ENCODE peak calls at places on chromosomes 13 and 19, in five cellular contexts. One of them, this sample, is unnamed.

GRCh38 chr19:18427752-18428131 is 8.5 kb downstream of the SSBP4 start:
- DNase-seq in GM12891: no peak
- DNase-seq in kidney epithelial cell: no peak
- DNase-seq in ACHN: no peak
- DNase-seq in fibroblast of mammary gland: no peak
- DNase-seq in this sample: no peak

GRCh38 chr13:104831823-104832222 is 1703.6 kb downstream of the EFNB2 start:
- DNase-seq in GM12891: no peak
- DNase-seq in kidney epithelial cell: no peak
- DNase-seq in ACHN: no peak
- DNase-seq in fibroblast of mammary gland: no peak
- DNase-seq in this sample: no peak

GRCh38 chr13:93450761-93451160 is 224.2 kb downstream of the GPC6 start:
- DNase-seq in GM12891: no peak
- DNase-seq in kidney epithelial cell: no peak
- DNase-seq in ACHN: no peak
- DNase-seq in fibroblast of mammary gland: no peak
- DNase-seq in this sample: no peak

GRCh38 chr13:71789952-71790351 is 77.1 kb downstream of the DACH1 start:
- DNase-seq in GM12891: no peak
- DNase-seq in kidney epithelial cell: no peak
- DNase-seq in ACHN: no peak
- DNase-seq in fibroblast of mammary gland: no peak
- DNase-seq in this sample: peak; percentile 10

GRCh38 chr19:17580470-17581000 is 25.1 kb downstream of the COLGALT1 start:
- DNase-seq in GM12891: no peak
- DNase-seq in kidney epithelial cell: no peak
- DNase-seq in ACHN: no peak
- DNase-seq in fibroblast of mammary gland: no peak
- DNase-seq in this sample: no peak

GRCh38 chr13:114079601-114080536 is 52.6 kb downstream of the RASA3 start:
- DNase-seq in GM12891: no peak
- DNase-seq in kidney epithelial cell: no peak
- DNase-seq in ACHN: no peak
- DNase-seq in fibroblast of mammary gland: no peak
- DNase-seq in this sample: no peak

GRCh38 chr13:112750570-112750969 is 60.7 kb downstream of the ATP11A start:
- DNase-seq in GM12891: no peak
- DNase-seq in kidney epithelial cell: no peak
- DNase-seq in ACHN: no peak
- DNase-seq in fibroblast of mammary gland: no peak
- DNase-seq in this sample: no peak

GRCh38 chr19:44803442-44804428 is 5.2 kb upstream of the BCAM start:
- DNase-seq in GM12891: no peak
- DNase-seq in kidney epithelial cell: no peak
- DNase-seq in ACHN: no peak
- DNase-seq in fibroblast of mammary gland: no peak
- DNase-seq in this sample: no peak

GRCh38 chr13:109381546-109382180 is 404.7 kb downstream of the IRS2 start:
- DNase-seq in GM12891: no peak
- DNase-seq in kidney epithelial cell: peak; percentile 39
- DNase-seq in ACHN: no peak
- DNase-seq in fibroblast of mammary gland: peak; percentile 74
- DNase-seq in this sample: peak; percentile 83

GRCh38 chr19:2600914-2601870 is 101.3 kb downstream of the GNG7 start:
- DNase-seq in GM12891: no peak
- DNase-seq in kidney epithelial cell: no peak
- DNase-seq in ACHN: no peak
- DNase-seq in fibroblast of mammary gland: no peak
- DNase-seq in this sample: no peak

GRCh38 chr19:19504754-19505668 is 10.3 kb downstream of the TSSK6 start:
- DNase-seq in GM12891: no peak
- DNase-seq in kidney epithelial cell: no peak
- DNase-seq in ACHN: no peak
- DNase-seq in fibroblast of mammary gland: no peak
- DNase-seq in this sample: no peak

GRCh38 chr19:3963458-3964255 is 7.2 kb downstream of the DAPK3 start:
- DNase-seq in GM12891: no peak
- DNase-seq in kidney epithelial cell: no peak
- DNase-seq in ACHN: no peak
- DNase-seq in fibroblast of mammary gland: no peak
- DNase-seq in this sample: no peak

GRCh38 chr13:90675129-90675528 is 672.4 kb upstream of the MIR17HG start:
- DNase-seq in GM12891: no peak
- DNase-seq in kidney epithelial cell: no peak
- DNase-seq in ACHN: no peak
- DNase-seq in fibroblast of mammary gland: no peak
- DNase-seq in this sample: no peak

GRCh38 chr13:113766035-113766800 is 7.2 kb downstream of the TMEM255B start:
- DNase-seq in GM12891: no peak
- DNase-seq in kidney epithelial cell: no peak
- DNase-seq in ACHN: no peak
- DNase-seq in fibroblast of mammary gland: no peak
- DNase-seq in this sample: no peak

GRCh38 chr19:55086730-55087541 is 11.3 kb downstream of the EPS8L1 start:
- DNase-seq in GM12891: peak; percentile 73
- DNase-seq in kidney epithelial cell: peak; percentile 80
- DNase-seq in ACHN: peak; percentile 80
- DNase-seq in fibroblast of mammary gland: peak; percentile 92
- DNase-seq in this sample: peak; percentile 73

GRCh38 chr13:99970761-99971575 is 599 bp downstream of the ZIC5 start:
- DNase-seq in GM12891: no peak
- DNase-seq in kidney epithelial cell: no peak
- DNase-seq in ACHN: peak; percentile 41
- DNase-seq in fibroblast of mammary gland: no peak
- DNase-seq in this sample: no peak

GRCh38 chr13:85970727-85971126 is 171.5 kb upstream of the SLITRK6 start:
- DNase-seq in GM12891: no peak
- DNase-seq in kidney epithelial cell: no peak
- DNase-seq in ACHN: peak; percentile 38
- DNase-seq in fibroblast of mammary gland: peak; percentile 2
- DNase-seq in this sample: no peak

GRCh38 chr13:110989331-110989730 is 74.5 kb upstream of the ANKRD10 start:
- DNase-seq in GM12891: no peak
- DNase-seq in kidney epithelial cell: no peak
- DNase-seq in ACHN: no peak
- DNase-seq in fibroblast of mammary gland: peak; percentile 33
- DNase-seq in this sample: no peak

GRCh38 chr13:32846020-32846451 is 170.2 kb upstream of the KL start:
- DNase-seq in GM12891: no peak
- DNase-seq in kidney epithelial cell: no peak
- DNase-seq in ACHN: no peak
- DNase-seq in fibroblast of mammary gland: no peak
- DNase-seq in this sample: no peak

GRCh38 chr19:49767380-49767779 is 579 bp downstream of the AP2A1 start:
- DNase-seq in GM12891: no peak
- DNase-seq in kidney epithelial cell: no peak
- DNase-seq in ACHN: peak; percentile 24
- DNase-seq in fibroblast of mammary gland: no peak
- DNase-seq in this sample: no peak

GRCh38 chr19:56107626-56108351 is 13.3 kb downstream of the ZNF787 start:
- DNase-seq in GM12891: no peak
- DNase-seq in kidney epithelial cell: no peak
- DNase-seq in ACHN: no peak
- DNase-seq in fibroblast of mammary gland: no peak
- DNase-seq in this sample: no peak

GRCh38 chr13:100941377-100941776 is 266.8 kb upstream of the TMTC4 start:
- DNase-seq in GM12891: no peak
- DNase-seq in kidney epithelial cell: no peak
- DNase-seq in ACHN: no peak
- DNase-seq in fibroblast of mammary gland: no peak
- DNase-seq in this sample: no peak

GRCh38 chr13:45807520-45808099 is 43.9 kb downstream of the SIAH3 start:
- DNase-seq in GM12891: peak; percentile 28
- DNase-seq in kidney epithelial cell: peak; percentile 48
- DNase-seq in ACHN: peak; percentile 67
- DNase-seq in fibroblast of mammary gland: peak; percentile 60
- DNase-seq in this sample: peak; percentile 23

GRCh38 chr19:48969276-48970138 is 4.4 kb downstream of the FTL start:
- DNase-seq in GM12891: no peak
- DNase-seq in kidney epithelial cell: no peak
- DNase-seq in ACHN: peak; percentile 39
- DNase-seq in fibroblast of mammary gland: peak; percentile 51
- DNase-seq in this sample: no peak

GRCh38 chr13:20015763-20016162 is 57.2 kb downstream of the ZMYM2 start:
- DNase-seq in GM12891: no peak
- DNase-seq in kidney epithelial cell: no peak
- DNase-seq in ACHN: no peak
- DNase-seq in fibroblast of mammary gland: no peak
- DNase-seq in this sample: no peak